ENCODE peak calls at places on chromosomes 6 and 20, in five cellular contexts. N is cardiac fibroblast; K is activated CD8-positive, alpha-beta memory T cell treated with anti-CD3 and anti-CD28 coated beads for 48 hours; Q is T-helper 9 cell; B is SK-N-SH. O is an unnamed sample.
A peak's percentile ranks its signal among the peaks of the same experiment; 100 is the strongest.

GRCh38 chr6:158251565-158251964 is 60.7 kb upstream of the TULP4 start:
- DNase-seq in Q (no peak), K (no peak), B (no peak), N (no peak), O (no peak)

GRCh38 chr20:17872920-17873319 is 95.7 kb downstream of the SNX5 start:
- DNase-seq in B (no peak), Q (no peak), K (no peak), N (no peak), O (no peak)

GRCh38 chr6:16136536-16137450 is 7.9 kb downstream of the MYLIP start:
- DNase-seq in B (no peak), N (peak; percentile 77), K (no peak), Q (no peak), O (no peak)

GRCh38 chr6:26329763-26330511 is 35.1 kb upstream of the BTN3A2 start:
- DNase-seq in N (peak; percentile 85), B (no peak), K (peak; percentile 64), Q (no peak), O (peak; percentile 60)

GRCh38 chr6:170093276-170093657 is 197.6 kb downstream of the DLL1 start:
- DNase-seq in Q (no peak), K (no peak), N (no peak), B (no peak), O (no peak)

GRCh38 chr20:8875586-8875985 is 193.3 kb upstream of the PLCB4 start:
- DNase-seq in N (peak; percentile 27), K (no peak), Q (no peak), B (no peak), O (no peak)

GRCh38 chr6:16991981-16992629 is 109.7 kb upstream of the STMND1 start:
- DNase-seq in N (no peak), B (no peak), Q (no peak), K (no peak), O (no peak)

GRCh38 chr6:3997144-3997770 is 81.7 kb downstream of the FAM217A start:
- DNase-seq in N (peak; percentile 47), B (no peak), Q (no peak), K (no peak), O (no peak)

GRCh38 chr20:17646901-17647301 is 35.1 kb downstream of the RRBP1 start:
- DNase-seq in Q (no peak), K (no peak), B (no peak), N (no peak), O (no peak)

GRCh38 chr6:158653577-158654354 is 3.9 kb downstream of the SYTL3 start:
- DNase-seq in N (peak; percentile 49), B (no peak), Q (peak; percentile 75), K (peak; percentile 67), O (no peak)

GRCh38 chr6:27321370-27321769 is 9.3 kb upstream of the POM121L2 start:
- DNase-seq in N (no peak), K (no peak), Q (no peak), B (no peak), O (no peak)

GRCh38 chr20:1423625-1424106 is 30.8 kb upstream of the FKBP1A start:
- DNase-seq in Q (no peak), B (no peak), N (peak; percentile 78), K (no peak), O (peak; percentile 24)

O was measured in nephron progenitor cell.